ENCODE peak calls at places on chromosomes 2 and 18, in ten cellular contexts. M, O, R, X, A, G, Z, E, B and Q are unnamed samples.

GRCh38 chr2:20219763-20220380 is 5.1 kb downstream of the SDC1 start:
- DNase-seq in R (no peak), A (no peak), M (no peak), G (no peak), O (no peak), Z (no peak), B (no peak), E (no peak), X (no peak), Q (no peak)

GRCh38 chr2:148350211-148350610 is 294.3 kb upstream of the EPC2 start:
- DNase-seq in B (no peak), O (no peak), G (no peak), E (no peak), R (no peak), M (no peak), Z (no peak), X (no peak), A (no peak), Q (no peak)

GRCh38 chr18:80229766-80230745 is 17.3 kb downstream of the PARD6G start:
- DNase-seq in R (no peak), M (peak), B (peak), G (no peak), A (no peak), O (no peak), E (peak), Z (no peak), X (no peak), Q (no peak)

GRCh38 chr2:196259507-196260481 is 88.4 kb upstream of the STK17B start:
- DNase-seq in G (peak), M (no peak), R (no peak), X (no peak), A (no peak), E (peak), Z (peak), B (peak), O (peak), Q (no peak)

GRCh38 chr18:68147728-68148127 is 567.2 kb downstream of the TMX3 start:
- DNase-seq in B (peak), R (no peak), X (no peak), E (no peak), M (no peak), O (peak), A (no peak), G (no peak), Z (no peak), Q (no peak)

GRCh38 chr2:231716641-231717280 is 8.4 kb downstream of the PTMA start:
- DNase-seq in B (no peak), A (peak), G (peak), O (no peak), E (peak), Z (peak), M (no peak), X (no peak), R (no peak), Q (peak)

GRCh38 chr18:48872234-48873145 is 78.3 kb downstream of the SMAD7 start:
- DNase-seq in R (no peak), A (no peak), X (no peak), O (peak), M (no peak), G (no peak), Z (peak), B (peak), E (peak), Q (no peak)

GRCh38 chr2:56580242-56580641 is 396.5 kb downstream of the CCDC85A start:
- DNase-seq in M (no peak), A (no peak), Z (peak), E (peak), B (no peak), O (peak), G (no peak), X (no peak), R (no peak), Q (no peak)

GRCh38 chr18:22391571-22392359 is 25.9 kb downstream of the CTAGE1 start:
- DNase-seq in G (peak), A (peak), E (peak), R (no peak), M (no peak), X (no peak), Z (peak), B (peak), O (peak), Q (no peak)

GRCh38 chr18:57437782-57438668 is 2.9 kb downstream of the ONECUT2 start:
- DNase-seq in M (no peak), A (peak), O (no peak), X (no peak), B (peak), G (peak), R (peak), E (peak), Z (peak), Q (peak)

GRCh38 chr2:21123473-21124393 is at the start of gene TDRD15:
- DNase-seq in A (no peak), X (no peak), O (no peak), M (no peak), R (no peak), E (no peak), B (no peak), G (no peak), Z (no peak), Q (no peak)

GRCh38 chr18:21241224-21242131 is 554 bp upstream of the GREB1L start:
- DNase-seq in O (no peak), G (no peak), B (no peak), Z (no peak), E (peak), R (peak), A (no peak), M (no peak), X (no peak), Q (no peak)

GRCh38 chr2:27442282-27442980 is at the start of gene KRTCAP3:
- DNase-seq in X (no peak), O (no peak), M (no peak), E (peak), B (peak), Z (no peak), R (no peak), A (no peak), G (no peak), Q (peak)

GRCh38 chr2:43458002-43458628 is 137.7 kb downstream of the THADA start:
- DNase-seq in Z (peak), R (no peak), G (peak), A (no peak), E (peak), B (peak), X (no peak), O (peak), M (no peak), Q (no peak)

GRCh38 chr18:6017160-6017559 is 121.8 kb upstream of the TMEM200C start:
- DNase-seq in G (no peak), A (no peak), Z (no peak), E (no peak), X (no peak), O (no peak), R (no peak), B (no peak), M (no peak), Q (no peak)

GRCh38 chr2:159855153-159856140 is 57.4 kb upstream of the CD302 start:
- DNase-seq in X (no peak), Z (no peak), O (peak), E (no peak), R (no peak), G (peak), B (peak), M (no peak), A (no peak), Q (no peak)

GRCh38 chr2:96539215-96539920 is 2.8 kb downstream of the ARID5A start:
- DNase-seq in M (no peak), A (no peak), R (no peak), O (no peak), G (no peak), E (no peak), B (no peak), X (no peak), Z (no peak), Q (peak)

GRCh38 chr2:10890706-10891270 is 20.9 kb upstream of the KCNF1 start:
- DNase-seq in G (no peak), R (no peak), E (no peak), B (no peak), A (no peak), Z (no peak), X (no peak), M (no peak), O (no peak), Q (no peak)

GRCh38 chr18:36576339-36576738 is 252.5 kb downstream of the TPGS2 start:
- DNase-seq in A (no peak), X (no peak), G (no peak), B (no peak), M (no peak), Z (no peak), O (no peak), R (no peak), E (no peak), Q (no peak)

GRCh38 chr18:9987355-9987754 is 73.5 kb downstream of the VAPA start:
- DNase-seq in A (no peak), B (no peak), M (peak), G (no peak), O (no peak), Z (no peak), X (no peak), E (no peak), R (no peak), Q (no peak)

GRCh38 chr2:14220101-14220500 is 412.4 kb upstream of the LRATD1 start:
- DNase-seq in R (no peak), Z (no peak), O (peak), A (no peak), B (peak), X (no peak), E (peak), M (no peak), G (no peak), Q (no peak)

GRCh38 chr2:207584952-207585351 is 40.2 kb downstream of the METTL21A start:
- DNase-seq in R (no peak), G (no peak), Z (no peak), A (no peak), E (no peak), M (no peak), O (no peak), B (no peak), X (no peak), Q (no peak)

GRCh38 chr2:144330951-144331651 is 188.8 kb downstream of the ZEB2 start:
- DNase-seq in A (no peak), Z (no peak), R (no peak), M (no peak), X (no peak), G (no peak), B (peak), O (peak), E (peak), Q (no peak)

GRCh38 chr2:10494351-10495066 is 46.4 kb upstream of the ODC1 start:
- DNase-seq in A (no peak), O (no peak), Z (no peak), M (peak), R (no peak), X (no peak), B (no peak), E (no peak), G (no peak), Q (no peak)

GRCh38 chr2:5077479-5078089 is 614.6 kb upstream of the SOX11 start:
- DNase-seq in M (no peak), R (no peak), B (peak), O (peak), A (peak), E (peak), G (no peak), X (no peak), Z (no peak), Q (no peak)
- TF ChIP-seq CTCF in M (no peak), R (no peak), B (no peak), O (peak), A (peak), E (peak), G (no peak), X (no peak), Z (no peak), Q (no peak)

GRCh38 chr18:34158881-34159690 is 65.6 kb downstream of the NOL4 start:
- DNase-seq in Z (no peak), O (peak), G (peak), A (peak), X (no peak), R (peak), M (no peak), B (no peak), E (no peak), Q (no peak)
- TF ChIP-seq CTCF in Z (no peak), O (peak), G (no peak), A (peak), X (no peak), R (peak), M (no peak), B (no peak), E (no peak), Q (no peak)

GRCh38 chr18:76725445-76725844 is 96.9 kb upstream of the ZNF236 start:
- DNase-seq in R (no peak), M (no peak), E (no peak), A (no peak), Z (no peak), B (no peak), X (no peak), G (no peak), O (no peak), Q (no peak)

GRCh38 chr18:76722224-76723061 is 99.9 kb upstream of the ZNF236 start:
- DNase-seq in O (no peak), E (no peak), G (no peak), M (no peak), B (no peak), X (no peak), Z (no peak), A (no peak), R (no peak), Q (no peak)

GRCh38 chr18:76720683-76721082 is 101.7 kb upstream of the ZNF236 start:
- DNase-seq in E (no peak), Z (no peak), M (peak), X (no peak), O (no peak), R (no peak), B (no peak), G (peak), A (no peak), Q (no peak)

DNA sequence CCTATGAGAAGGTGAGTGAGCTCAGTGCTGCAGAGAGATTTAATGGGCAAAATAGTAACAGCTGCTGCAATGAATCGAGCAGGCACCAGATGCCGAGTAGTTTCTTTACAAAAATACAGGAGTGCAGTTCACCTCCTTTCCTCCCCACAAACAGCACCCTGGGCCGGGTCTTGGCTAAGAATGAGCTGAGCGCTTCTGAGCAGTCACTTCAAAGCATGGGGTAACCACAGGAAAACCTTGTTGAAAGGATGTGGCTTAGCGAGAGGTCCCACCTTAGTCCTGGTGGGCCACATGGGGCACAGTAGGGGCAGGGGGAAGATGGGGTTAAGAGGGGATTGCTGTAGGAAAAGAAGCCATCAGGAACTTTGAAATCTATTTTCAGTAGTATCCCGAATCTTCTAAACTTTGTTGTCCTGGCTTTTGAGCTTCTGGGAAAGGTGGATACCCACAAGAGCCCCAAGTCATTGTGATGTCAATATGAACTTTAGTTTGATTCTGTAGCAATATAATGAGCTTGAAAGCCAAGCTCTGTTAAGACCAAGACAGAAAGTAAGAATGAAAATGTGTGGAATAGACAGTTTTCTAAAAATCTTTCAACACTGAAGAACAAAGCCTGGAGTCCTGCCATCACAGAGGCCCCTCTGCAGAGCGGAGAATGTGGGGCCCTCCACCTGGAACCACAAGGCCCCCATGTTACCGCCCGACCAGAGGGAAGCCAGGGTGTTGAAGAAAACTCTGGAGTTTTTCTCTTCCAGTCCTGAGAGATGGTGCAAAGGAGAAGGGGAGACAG is 101.0 kb upstream of the ZNF236 start:
- DNase-seq in R (no peak), G (no peak), O (no peak), Z (no peak), M (peak), A (no peak), X (no peak), E (no peak), B (no peak), Q (no peak)
- TF ChIP-seq CTCF in R (no peak), G (no peak), O (no peak), Z (no peak), M (no peak), A (no peak), X (no peak), E (no peak), B (no peak), Q (no peak)

GRCh38 chr2:45797451-45798230 is 146.2 kb downstream of the PRKCE start:
- DNase-seq in O (no peak), Z (no peak), M (no peak), E (no peak), G (no peak), R (no peak), A (no peak), X (no peak), B (no peak), Q (no peak)
- TF ChIP-seq CTCF in O (no peak), Z (no peak), M (no peak), E (no peak), G (no peak), R (no peak), A (no peak), X (no peak), B (no peak), Q (no peak)